ENCODE peak calls at places on chromosome 5, in six cellular contexts. J is HAP-1, P is lower lobe of right lung, Z is adrenal gland, G is IMR-90, C is cardiac muscle cell. R is an unnamed sample.

GRCh38 chr5:59799668-59800374 is 93.7 kb downstream of the PDE4D start:
- DNase-seq in G (peak; percentile 57), P (no peak), Z (no peak), C (peak; percentile 73), J (peak; percentile 60), R (no peak)

GRCh38 chr5:176632777-176633176 is 2.3 kb downstream of the EIF4E1B start:
- DNase-seq in C (no peak), G (no peak), P (no peak), Z (no peak), J (no peak), R (no peak)

GRCh38 chr5:154811653-154812465 is 38.5 kb downstream of the FAXDC2 start:
- DNase-seq in Z (peak; percentile 79), J (peak; percentile 36), C (peak; percentile 80), G (peak; percentile 76), P (peak; percentile 66), R (peak; percentile 60)

GRCh38 chr5:57598756-57599155 is 116.1 kb upstream of the ACTBL2 start:
- DNase-seq in P (no peak), Z (no peak), J (no peak), C (peak; percentile 57), G (peak; percentile 94), R (peak; percentile 22)

GRCh38 chr5:18772475-18772874 is 1138.2 kb downstream of the TAF11L14 start:
- DNase-seq in G (no peak), C (no peak), Z (no peak), J (peak; percentile 24), P (no peak), R (peak; percentile 34)

GRCh38 chr5:82334856-82335255 is 56.7 kb upstream of the RPS23 start:
- DNase-seq in J (no peak), C (peak; percentile 93), P (no peak), Z (no peak), G (peak; percentile 95), R (no peak)

GRCh38 chr5:142323480-142324376 is 1.1 kb downstream of the SPRY4 start:
- DNase-seq in G (peak; percentile 48), J (no peak), Z (peak; percentile 53), C (peak; percentile 76), P (peak; percentile 50), R (peak; percentile 59)

GRCh38 chr5:56876325-56876724 is 33.1 kb upstream of the SETD9 start:
- DNase-seq in C (no peak), J (no peak), P (no peak), Z (no peak), G (peak; percentile 14), R (no peak)

GRCh38 chr5:172973127-172973916 is 10.2 kb upstream of the ATP6V0E1 start:
- DNase-seq in P (no peak), G (peak; percentile 73), C (peak; percentile 88), J (no peak), Z (no peak), R (no peak)

GRCh38 chr5:40716000-40716399 is 36.3 kb downstream of the PTGER4 start:
- DNase-seq in Z (no peak), G (no peak), J (no peak), C (peak; percentile 21), P (no peak), R (no peak)

GRCh38 chr5:62312036-62312435 is 6.0 kb downstream of the KIF2A start:
- DNase-seq in J (no peak), Z (no peak), P (no peak), G (no peak), C (no peak), R (no peak)

GRCh38 chr5:129384736-129385135 is 75.4 kb upstream of the ADAMTS19 start:
- DNase-seq in G (no peak), J (no peak), C (no peak), Z (no peak), P (no peak), R (peak; percentile 15)

GRCh38 chr5:9533096-9533495 is 12.8 kb downstream of the SEMA5A start:
- DNase-seq in J (no peak), G (peak; percentile 35), P (no peak), Z (no peak), C (no peak), R (no peak)

GRCh38 chr5:14447958-14448881 is 133.4 kb upstream of the OTULINL start:
- DNase-seq in C (peak; percentile 84), G (no peak), J (peak; percentile 45), P (no peak), Z (peak; percentile 41), R (no peak)

GRCh38 chr5:125655156-125655555 is 768.1 kb upstream of the GRAMD2B start:
- DNase-seq in Z (no peak), C (no peak), J (no peak), P (no peak), G (no peak), R (no peak)

GRCh38 chr5:58246521-58246944 is 213.4 kb downstream of the PLK2 start:
- DNase-seq in G (no peak), C (no peak), J (no peak), Z (no peak), P (no peak), R (no peak)

GRCh38 chr5:181181650-181182565 is 23.1 kb downstream of the TRIM7 start:
- DNase-seq in P (peak; percentile 79), G (peak; percentile 65), J (peak; percentile 80), Z (peak; percentile 80), C (peak; percentile 84), R (peak; percentile 76)

GRCh38 chr5:127923804-127924570 is 159.6 kb upstream of the SLC12A2 start:
- DNase-seq in Z (no peak), J (no peak), C (no peak), P (no peak), G (no peak), R (no peak)

GRCh38 chr5:10564838-10565784 is 1.2 kb downstream of the ANKRD33B start:
- DNase-seq in C (no peak), G (no peak), P (peak; percentile 61), Z (no peak), J (no peak), R (peak; percentile 26)

GRCh38 chr5:116998024-116998423 is 423.4 kb upstream of the SEMA6A start:
- DNase-seq in J (no peak), G (no peak), C (no peak), P (no peak), Z (no peak), R (no peak)

GRCh38 chr5:75551471-75551870 is 39.8 kb downstream of the POLK start:
- DNase-seq in J (no peak), G (peak; percentile 70), Z (no peak), P (no peak), C (no peak), R (no peak)

GRCh38 chr5:151156732-151157402 is 712 bp downstream of the ANXA6 start:
- DNase-seq in Z (peak; percentile 32), P (no peak), J (no peak), C (peak; percentile 52), G (peak; percentile 23), R (peak; percentile 60)

GRCh38 chr5:30401479-30402058 is 791.9 kb upstream of the CDH6 start:
- DNase-seq in Z (peak; percentile 30), J (peak; percentile 83), G (peak; percentile 48), P (no peak), C (peak; percentile 15), R (peak; percentile 59)

GRCh38 chr5:66808663-66809062 is 212.5 kb downstream of the MAST4 start:
- DNase-seq in G (no peak), C (no peak), J (no peak), Z (no peak), P (no peak), R (no peak)

GRCh38 chr5:173646684-173647083 is 30.2 kb upstream of the BOD1 start:
- DNase-seq in Z (no peak), J (no peak), P (no peak), C (no peak), G (no peak), R (no peak)

GRCh38 chr5:76145945-76146344 is 62.8 kb downstream of the SV2C start:
- DNase-seq in P (no peak), C (no peak), G (peak; percentile 1), J (peak; percentile 8), Z (no peak), R (no peak)

DNA sequence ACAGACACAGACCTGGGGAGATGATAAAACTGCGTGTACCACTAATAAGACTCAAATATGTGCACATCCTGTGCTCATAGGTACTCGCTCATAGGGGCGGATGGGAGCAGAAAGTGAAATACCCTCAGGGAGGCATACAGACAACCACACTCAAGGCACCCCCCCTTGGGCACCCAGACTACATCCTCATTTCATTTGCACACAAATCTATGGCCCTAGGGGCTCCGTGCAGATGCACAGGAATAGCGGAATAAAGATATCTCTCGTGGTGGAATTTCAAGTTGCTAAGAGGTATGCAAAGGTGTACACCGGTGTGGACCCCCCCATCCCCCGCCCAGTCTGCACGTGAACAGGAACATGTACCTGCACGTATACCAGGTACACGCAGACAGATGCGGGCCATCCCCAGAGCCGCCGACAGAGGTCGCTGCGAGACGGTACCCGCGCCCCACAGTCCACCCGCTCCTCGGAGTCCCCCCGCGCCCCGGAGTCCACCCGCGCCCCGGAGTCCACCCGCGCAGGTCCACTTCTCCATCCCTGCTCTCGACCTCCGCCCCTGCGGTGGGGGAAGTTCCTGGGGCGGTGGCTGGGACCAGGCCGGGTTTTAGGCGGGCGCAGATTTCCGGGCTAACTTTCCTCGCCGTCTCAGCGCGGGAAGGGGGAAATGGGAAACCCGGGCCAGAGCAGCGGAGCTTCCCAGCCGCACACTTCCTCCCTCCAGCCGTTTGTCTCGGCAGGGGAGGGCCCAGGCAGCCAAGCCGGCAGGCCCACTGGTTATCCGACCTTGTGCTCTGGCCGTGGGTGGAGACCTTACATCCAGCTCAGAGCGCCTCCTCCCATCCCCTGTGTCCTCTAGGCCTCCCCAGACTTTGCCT is 1.0 kb upstream of the IL12B start:
- DNase-seq in P (peak; percentile 81), C (peak; percentile 64), Z (peak; percentile 66), J (peak; percentile 34), G (peak; percentile 19), R (peak; percentile 80)
- H3K4me3 ChIP-seq in P (peak overlapping the region; percentile 58), C (peak overlapping the region; percentile 47), Z (no peak overlapping the region), J (peak overlapping the region; percentile 50), G (peak overlapping the region; percentile 39), R (peak overlapping the region; percentile 44)

DNA sequence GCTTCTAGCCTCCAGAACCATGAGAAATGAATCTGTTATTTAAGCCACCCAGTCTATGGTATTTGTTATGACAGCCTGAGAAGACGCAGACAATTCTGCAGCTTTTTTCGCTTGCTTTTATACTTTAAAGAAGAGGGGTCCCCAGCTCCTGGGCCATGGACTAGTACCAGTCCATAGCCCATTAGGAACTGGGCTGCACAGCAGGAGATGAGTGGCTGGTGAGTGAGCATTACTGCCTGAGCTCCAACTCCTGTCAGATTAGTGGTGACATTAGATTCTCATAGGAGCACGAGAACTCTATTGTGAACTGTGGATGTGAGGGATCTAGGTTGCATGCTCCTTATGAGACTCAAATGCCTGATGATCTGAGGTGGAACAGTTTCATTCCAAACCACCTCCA is 151.7 kb downstream of the PTTG1 start:
- DNase-seq in P (no peak), Z (no peak), J (no peak), C (no peak), G (no peak), R (no peak)
- H3K27me3 ChIP-seq in P (no peaks in the 10 kb centered on the region), Z (no peaks in the 10 kb centered on the region), J (peaks cover 3% of the 10 kb centered on the region), C (peaks cover 16% of the 10 kb centered on the region), G (no peaks in the 10 kb centered on the region), R (no peaks in the 10 kb centered on the region)

GRCh38 chr5:145375521-145375920 is 459.6 kb downstream of the PRELID2 start:
- DNase-seq in P (no peak), J (no peak), G (no peak), Z (no peak), C (no peak), R (peak; percentile 6)
- H3K9me3 ChIP-seq in P (peaks cover 28% of the 10 kb centered on the region), J (no peaks in the 10 kb centered on the region), G (peaks cover 9% of the 10 kb centered on the region), Z (no peaks in the 10 kb centered on the region), C (no peaks in the 10 kb centered on the region), R (peaks cover 44% of the 10 kb centered on the region)

GRCh38 chr5:141094481-141095262 is at the start of gene PCDHB2:
- DNase-seq in J (peak; percentile 29), C (peak; percentile 6), P (no peak), Z (no peak), G (peak; percentile 14), R (peak; percentile 69)

GRCh38 chr5:141101059-141101458 is 786 bp downstream of the PCDHB3 start:
- DNase-seq in G (no peak), C (no peak), Z (no peak), J (no peak), P (peak; percentile 23), R (no peak)

GRCh38 chr5:141100243-141100805 is at the start of gene PCDHB3:
- DNase-seq in J (peak; percentile 71), G (peak; percentile 16), Z (peak; percentile 10), C (peak; percentile 8), P (peak; percentile 45), R (no peak)

GRCh38 chr5:141095263-141095641 is 837 bp downstream of the PCDHB2 start:
- DNase-seq in C (no peak), J (no peak), G (no peak), Z (no peak), P (no peak), R (no peak)
- H3K4me3 ChIP-seq in C (peak overlapping the region; percentile 47), J (no peak overlapping the region), G (peak overlapping the region; percentile 86), Z (no peak overlapping the region), P (peak overlapping the region; percentile 48), R (peak overlapping the region; percentile 54)